ENCODE peak calls at places on chromosomes 6 and 20, in five cellular contexts. Q is lung microvascular endothelial cell; H is IMR-90; W is stimulated activated CD4-positive, alpha-beta T cell treated with anti-CD3 and anti-CD28 coated beads, Interleukin-12 subunit alpha, Interleukin-12 subunit beta, amount 100 ng/mL, for 4 hours; S is sciatic nerve. Y is an unnamed sample.

GRCh38 chr6:148884461-148884860 is 137.6 kb downstream of the UST start:
- DNase-seq in H (no peak), S (no peak), Q (no peak), W (no peak), Y (no peak)

GRCh38 chr6:94570576-94570975 is 1006.8 kb upstream of the MANEA start:
- DNase-seq in H (no peak), S (no peak), W (no peak), Q (no peak), Y (no peak)

GRCh38 chr20:856361-856775 is 22.9 kb downstream of the FAM110A start:
- DNase-seq in Q (peak; percentile 21), H (peak; percentile 54), W (peak; percentile 30), S (peak; percentile 63), Y (peak; percentile 71)

GRCh38 chr6:129793447-129793846 is 67.7 kb downstream of the TMEM244 start:
- DNase-seq in H (no peak), Q (no peak), S (no peak), W (no peak), Y (no peak)

GRCh38 chr6:13048113-13048512 is 280.2 kb downstream of the TBC1D7 start:
- DNase-seq in W (no peak), H (no peak), Q (no peak), S (no peak), Y (no peak)

GRCh38 chr6:42989923-42990322 is 5.6 kb downstream of the PPP2R5D start:
- DNase-seq in H (no peak), Q (no peak), S (no peak), W (no peak), Y (no peak)

GRCh38 chr6:89449182-89449581 is 16.2 kb downstream of the ANKRD6 start:
- DNase-seq in W (no peak), H (no peak), Q (no peak), S (no peak), Y (no peak)

GRCh38 chr6:108785653-108786052 is 62.6 kb upstream of the ARMC2 start:
- DNase-seq in H (no peak), W (no peak), S (no peak), Q (no peak), Y (no peak)

GRCh38 chr6:36544228-36544627 is 3.1 kb downstream of the STK38 start:
- DNase-seq in H (no peak), Q (no peak), W (peak; percentile 6), S (no peak), Y (no peak)

GRCh38 chr6:135936606-135937005 is 85.1 kb downstream of the PDE7B start:
- DNase-seq in Q (no peak), W (no peak), S (no peak), H (peak; percentile 98), Y (peak; percentile 93)

GRCh38 chr6:30885999-30886896 is 1.9 kb downstream of the DDR1 start:
- DNase-seq in Q (peak; percentile 50), S (peak; percentile 72), H (peak; percentile 79), W (no peak), Y (peak; percentile 90)

GRCh38 chr20:43798591-43799149 is 71.9 kb upstream of the GTSF1L start:
- DNase-seq in W (no peak), H (no peak), Q (no peak), S (no peak), Y (no peak)

GRCh38 chr20:44660506-44660905 is 9.0 kb upstream of the ADA start:
- DNase-seq in H (no peak), S (no peak), Q (no peak), W (no peak), Y (no peak)

GRCh38 chr20:48814633-48815032 is 13.2 kb downstream of the PREX1 start:
- DNase-seq in W (no peak), S (no peak), H (no peak), Q (no peak), Y (no peak)

GRCh38 chr6:156269751-156270369 is 507.3 kb upstream of the ARID1B start:
- DNase-seq in S (no peak), Q (no peak), W (peak; percentile 10), H (no peak), Y (no peak)

GRCh38 chr20:33653218-33653899 is 8.8 kb upstream of the C20orf144 start:
- DNase-seq in S (no peak), W (no peak), H (peak; percentile 66), Q (peak; percentile 79), Y (peak; percentile 58)

GRCh38 chr6:36597775-36598174 is 3.6 kb downstream of the SRSF3 start:
- DNase-seq in W (no peak), H (no peak), Q (no peak), S (no peak), Y (no peak)

GRCh38 chr20:47035191-47035590 is 140.5 kb downstream of the EYA2 start:
- DNase-seq in S (no peak), W (no peak), H (no peak), Q (no peak), Y (no peak)

GRCh38 chr6:48067148-48067709 is 43.8 kb downstream of the PTCHD4 start:
- DNase-seq in Q (no peak), H (no peak), S (no peak), W (no peak), Y (peak; percentile 8)

GRCh38 chr6:158413028-158413427 is 100.8 kb downstream of the TULP4 start:
- DNase-seq in S (no peak), Q (no peak), H (no peak), W (no peak), Y (no peak)

GRCh38 chr20:49704932-49705336 is 8.7 kb downstream of the B4GALT5 start:
- DNase-seq in W (no peak), S (no peak), Q (no peak), H (no peak), Y (no peak)

GRCh38 chr6:152232494-152233151 is 404.5 kb downstream of the SYNE1 start:
- DNase-seq in S (no peak), W (no peak), Q (peak; percentile 8), H (peak; percentile 67), Y (peak; percentile 88)

GRCh38 chr6:105835373-105835772 is 250.8 kb upstream of the PRDM1 start:
- DNase-seq in S (no peak), W (no peak), Q (peak; percentile 33), H (peak; percentile 48), Y (peak; percentile 7)

GRCh38 chr6:127022297-127022696 is 96.2 kb upstream of the RSPO3 start:
- DNase-seq in W (no peak), Q (no peak), H (no peak), S (peak; percentile 59), Y (peak; percentile 40)

GRCh38 chr20:40434122-40434521 is 254.9 kb downstream of the MAFB start:
- DNase-seq in W (no peak), Q (no peak), H (no peak), S (no peak), Y (no peak)

GRCh38 chr20:6767536-6768227 is at the start of gene BMP2:
- DNase-seq in S (peak; percentile 66), Q (peak; percentile 88), H (peak; percentile 50), W (no peak), Y (peak; percentile 42)

GRCh38 chr6:17580518-17581048 is 19.5 kb upstream of the FAM8A1 start:
- DNase-seq in H (no peak), S (no peak), Q (peak; percentile 38), W (peak; percentile 45), Y (peak; percentile 30)

GRCh38 chr6:163579880-163580295 is 165.4 kb downstream of the QKI start:
- DNase-seq in H (no peak), Q (no peak), S (no peak), W (no peak), Y (peak; percentile 19)

GRCh38 chr6:87575423-87575822 is 14.4 kb downstream of the RARS2 start:
- DNase-seq in W (no peak), Q (peak; percentile 27), S (no peak), H (no peak), Y (no peak)

GRCh38 chr6:36663504-36664446 is 14.7 kb upstream of the CDKN1A start:
- DNase-seq in S (no peak), H (no peak), Q (no peak), W (no peak), Y (peak; percentile 34)

GRCh38 chr6:111276736-111277135 is 189.4 kb downstream of the SLC16A10 start:
- DNase-seq in W (no peak), Q (no peak), H (no peak), S (no peak), Y (no peak)

GRCh38 chr6:1569377-1569776 is 40.3 kb upstream of the FOXC1 start:
- DNase-seq in S (no peak), Q (no peak), H (no peak), W (no peak), Y (no peak)

GRCh38 chr6:105784179-105784578 is 302.0 kb upstream of the PRDM1 start:
- DNase-seq in Q (no peak), W (no peak), H (no peak), S (no peak), Y (no peak)